ENCODE peak calls at places on chromosome 14, in four cellular contexts. K, D, E and B are unnamed samples.

GRCh38 chr14:36091096-36091495 is 85.4 kb downstream of the PTCSC3 start:
- DNase-seq in K (peak; percentile 16), D (no peak), E (no peak), B (no peak)

GRCh38 chr14:79663453-79663852 is 547.9 kb downstream of the DIO2 start:
- DNase-seq in K (no peak), D (no peak), E (no peak), B (no peak)

GRCh38 chr14:78152246-78153068 is 17.7 kb upstream of the NRXN3 start:
- DNase-seq in K (no peak), D (peak; percentile 99), E (no peak), B (peak; percentile 63)

GRCh38 chr14:30610719-30611388 is 11.3 kb upstream of the SCFD1 start:
- DNase-seq in K (peak; percentile 46), D (peak; percentile 92), E (no peak), B (peak; percentile 99)

GRCh38 chr14:43858981-43859380 is 648.1 kb downstream of the FSCB start:
- DNase-seq in K (no peak), D (no peak), E (no peak), B (no peak)

GRCh38 chr14:93543766-93544165 is 113.0 kb downstream of the UNC79 start:
- DNase-seq in K (peak; percentile 11), D (peak; percentile 19), E (no peak), B (peak; percentile 20)

GRCh38 chr14:33745163-33745562 is 205.7 kb downstream of the EGLN3 start:
- DNase-seq in K (no peak), D (no peak), E (no peak), B (no peak)

GRCh38 chr14:102774391-102775153 is 2.7 kb upstream of the TRAF3 start:
- DNase-seq in K (peak; percentile 90), D (peak; percentile 60), E (no peak), B (peak; percentile 65)

GRCh38 chr14:42927313-42927712 is 1320.6 kb downstream of the LRFN5 start:
- DNase-seq in K (no peak), D (no peak), E (no peak), B (no peak)

GRCh38 chr14:98868846-98869245 is 403.2 kb downstream of the BCL11B start:
- DNase-seq in K (no peak), D (no peak), E (no peak), B (no peak)

GRCh38 chr14:32329146-32329545 is at the start of gene AKAP6:
- DNase-seq in K (no peak), D (peak; percentile 64), E (peak; percentile 25), B (no peak)

GRCh38 chr14:101472518-101472849 is 88.8 kb upstream of the DIO3 start:
- DNase-seq in K (no peak), D (no peak), E (no peak), B (no peak)

GRCh38 chr14:53430870-53431269 is 277.7 kb upstream of the DDHD1 start:
- DNase-seq in K (no peak), D (no peak), E (no peak), B (no peak)

GRCh38 chr14:68401320-68401719 is 391.5 kb downstream of the ZFP36L1 start:
- DNase-seq in K (no peak), D (no peak), E (no peak), B (no peak)

GRCh38 chr14:68412505-68413496 is 380.1 kb downstream of the ZFP36L1 start:
- DNase-seq in K (no peak), D (no peak), E (no peak), B (no peak)

GRCh38 chr14:91108941-91109611 is 4.8 kb upstream of the DGLUCY start:
- DNase-seq in K (no peak), D (peak; percentile 12), E (no peak), B (no peak)

GRCh38 chr14:65938738-65939137 is 526.2 kb downstream of the FUT8 start:
- DNase-seq in K (no peak), D (no peak), E (no peak), B (no peak)

GRCh38 chr14:91891721-91892220 is 24.4 kb upstream of the TC2N start:
- DNase-seq in K (no peak), D (no peak), E (peak; percentile 59), B (no peak)

GRCh38 chr14:88492272-88493089 is 62.3 kb downstream of the PTPN21 start:
- DNase-seq in K (peak; percentile 77), D (peak; percentile 81), E (no peak), B (peak; percentile 74)

GRCh38 chr14:44886860-44887595 is 74.7 kb downstream of the KLHL28 start:
- DNase-seq in K (no peak), D (no peak), E (no peak), B (no peak)

GRCh38 chr14:103716091-103716801 is 636 bp downstream of the ZFYVE21 start:
- DNase-seq in K (peak; percentile 65), D (peak; percentile 27), E (no peak), B (no peak)

GRCh38 chr14:105023791-105024480 is 3.1 kb upstream of the CDCA4 start:
- DNase-seq in K (no peak), D (no peak), E (no peak), B (no peak)

GRCh38 chr14:90383731-90384542 is 12.9 kb upstream of the CALM1 start:
- DNase-seq in K (no peak), D (peak; percentile 76), E (peak; percentile 15), B (peak; percentile 73)

GRCh38 chr14:75069811-75070145 is 337 bp downstream of the ZC2HC1C start:
- DNase-seq in K (no peak), D (no peak), E (no peak), B (peak; percentile 63)

GRCh38 chr14:95614335-95614734 is 71.9 kb upstream of the TCL1B start:
- DNase-seq in K (no peak), D (peak; percentile 66), E (no peak), B (no peak)

GRCh38 chr14:59998575-59998974 is 78.6 kb downstream of the LRRC9 start:
- DNase-seq in K (no peak), D (no peak), E (no peak), B (no peak)

GRCh38 chr14:91170504-91171121 is 56.7 kb downstream of the DGLUCY start:
- DNase-seq in K (no peak), D (no peak), E (peak; percentile 38), B (no peak)

GRCh38 chr14:57889245-57889644 is 23.4 kb upstream of the SLC35F4 start:
- DNase-seq in K (no peak), D (no peak), E (no peak), B (peak; percentile 63)

GRCh38 chr14:54398028-54398368 is 1.2 kb downstream of the CDKN3 start:
- DNase-seq in K (no peak), D (no peak), E (no peak), B (no peak)

GRCh38 chr14:55426881-55427280 is 13.5 kb downstream of the TBPL2 start:
- DNase-seq in K (no peak), D (no peak), E (no peak), B (no peak)

GRCh38 chr14:90159147-90159546 is 97.2 kb upstream of the PSMC1 start:
- DNase-seq in K (no peak), D (no peak), E (no peak), B (no peak)

GRCh38 chr14:64848239-64848638 is 31.5 kb downstream of the SPTB start:
- DNase-seq in K (no peak), D (no peak), E (no peak), B (no peak)

GRCh38 chr14:91388551-91388975 is 29.1 kb downstream of the CCDC88C start:
- DNase-seq in K (no peak), D (no peak), E (no peak), B (no peak)

GRCh38 chr14:51490205-51490604 is 161.5 kb upstream of the FRMD6 start:
- DNase-seq in K (no peak), D (no peak), E (no peak), B (no peak)

GRCh38 chr14:91237219-91237618 is 7.3 kb downstream of the GPR68 start:
- DNase-seq in K (no peak), D (no peak), E (no peak), B (no peak)